ENCODE peak calls at places on chromosome 10, in nine cellular contexts. M is progenitor cell of endocrine pancreas; W is AG08396; Y is adipocyte; E is activated CD4-positive, alpha-beta T cell treated with anti-CD3 and anti-CD28 coated beads for 4 hours; O is M059J; I is SHP77; X is A549; C is kidney. Z is an unnamed sample.

GRCh38 chr10:13759167-13759566 is 172.4 kb downstream of the PRPF18 start:
- DNase-seq in M (peak; percentile 30), I (no peak), E (no peak), O (no peak), X (no peak), Y (no peak), W (no peak), C (no peak), Z (no peak)

GRCh38 chr10:3784510-3785250 is at the start of gene KLF6:
- DNase-seq in O (no peak), I (no peak), X (no peak), C (peak; percentile 92), E (no peak), Y (peak; percentile 67), W (peak; percentile 34), M (peak; percentile 42), Z (no peak)

GRCh38 chr10:33566426-33566825 is 232.0 kb upstream of the NRP1 start:
- DNase-seq in I (no peak), W (no peak), Y (no peak), X (no peak), E (no peak), C (no peak), O (no peak), M (no peak), Z (no peak)

GRCh38 chr10:110918633-110919348 is at the start of gene BBIP1:
- DNase-seq in C (peak; percentile 99), M (peak; percentile 94), O (peak; percentile 100), E (no peak), W (peak; percentile 94), Y (peak; percentile 100), I (peak; percentile 99), X (peak; percentile 92), Z (peak; percentile 100)

GRCh38 chr10:3213758-3214545 is 41.4 kb upstream of the PITRM1 start:
- DNase-seq in E (no peak), W (no peak), X (no peak), C (no peak), M (no peak), I (no peak), Y (no peak), O (no peak), Z (no peak)

GRCh38 chr10:16891375-16892313 is 74.4 kb upstream of the RSU1 start:
- DNase-seq in W (peak; percentile 30), X (no peak), C (peak; percentile 78), Y (peak; percentile 44), O (peak; percentile 51), I (peak; percentile 53), E (peak; percentile 57), M (no peak), Z (peak; percentile 70)

GRCh38 chr10:22252801-22253577 is 35.2 kb upstream of the EBLN1 start:
- DNase-seq in X (no peak), I (no peak), E (peak; percentile 49), O (no peak), C (peak; percentile 85), Y (no peak), M (peak; percentile 11), W (peak; percentile 30), Z (peak; percentile 34)

GRCh38 chr10:688621-689426 is 644 bp downstream of the DIP2C start:
- DNase-seq in I (no peak), Y (peak; percentile 78), O (no peak), E (no peak), W (peak; percentile 62), M (peak; percentile 37), X (peak; percentile 35), C (peak; percentile 79), Z (peak; percentile 30)

GRCh38 chr10:131115321-131115720 is 196.2 kb downstream of the TCERG1L start:
- DNase-seq in C (no peak), E (no peak), X (no peak), Y (no peak), W (no peak), I (no peak), O (no peak), M (no peak), Z (no peak)

GRCh38 chr10:92697663-92698511 is 8.1 kb downstream of the HHEX start:
- DNase-seq in E (no peak), X (peak; percentile 23), C (no peak), I (no peak), Y (no peak), W (no peak), M (no peak), O (peak; percentile 28), Z (peak; percentile 56)